ENCODE peak calls at places on chromosomes 6 and 20, in seven cellular contexts. N, B, W, P, J, O and F are unnamed samples.

GRCh38 chr6:2853766-2854393 is 12.2 kb upstream of the SERPINB1 start:
- DNase-seq in N (peak), B (peak), W (no peak), P (peak), J (peak), O (no peak), F (no peak)

GRCh38 chr6:37460805-37461204 is 27.8 kb downstream of the CMTR1 start:
- DNase-seq in N (no peak), B (no peak), W (no peak), P (no peak), J (no peak), O (no peak), F (no peak)

GRCh38 chr6:53557005-53557715 is 12.3 kb upstream of the GCLC start:
- DNase-seq in N (no peak), B (no peak), W (no peak), P (no peak), J (no peak), O (no peak), F (no peak)

GRCh38 chr6:40630046-40630445 is 42.9 kb upstream of the LRFN2 start:
- DNase-seq in N (no peak), B (no peak), W (no peak), P (peak), J (no peak), O (no peak), F (peak)

GRCh38 chr6:31293343-31293742 is 21.5 kb upstream of the HLA-C start:
- DNase-seq in N (no peak), B (no peak), W (no peak), P (peak), J (peak), O (no peak), F (no peak)

GRCh38 chr6:5126214-5126613 is 41.1 kb downstream of the PPP1R3G start:
- DNase-seq in N (no peak), B (no peak), W (no peak), P (no peak), J (peak), O (no peak), F (no peak)

GRCh38 chr6:113647158-113647889 is 209.8 kb upstream of the MARCKS start:
- DNase-seq in N (peak), B (no peak), W (no peak), P (no peak), J (no peak), O (no peak), F (no peak)

GRCh38 chr6:20907486-20908071 is 373.3 kb downstream of the CDKAL1 start:
- DNase-seq in N (no peak), B (no peak), W (no peak), P (no peak), J (no peak), O (no peak), F (no peak)

DNA sequence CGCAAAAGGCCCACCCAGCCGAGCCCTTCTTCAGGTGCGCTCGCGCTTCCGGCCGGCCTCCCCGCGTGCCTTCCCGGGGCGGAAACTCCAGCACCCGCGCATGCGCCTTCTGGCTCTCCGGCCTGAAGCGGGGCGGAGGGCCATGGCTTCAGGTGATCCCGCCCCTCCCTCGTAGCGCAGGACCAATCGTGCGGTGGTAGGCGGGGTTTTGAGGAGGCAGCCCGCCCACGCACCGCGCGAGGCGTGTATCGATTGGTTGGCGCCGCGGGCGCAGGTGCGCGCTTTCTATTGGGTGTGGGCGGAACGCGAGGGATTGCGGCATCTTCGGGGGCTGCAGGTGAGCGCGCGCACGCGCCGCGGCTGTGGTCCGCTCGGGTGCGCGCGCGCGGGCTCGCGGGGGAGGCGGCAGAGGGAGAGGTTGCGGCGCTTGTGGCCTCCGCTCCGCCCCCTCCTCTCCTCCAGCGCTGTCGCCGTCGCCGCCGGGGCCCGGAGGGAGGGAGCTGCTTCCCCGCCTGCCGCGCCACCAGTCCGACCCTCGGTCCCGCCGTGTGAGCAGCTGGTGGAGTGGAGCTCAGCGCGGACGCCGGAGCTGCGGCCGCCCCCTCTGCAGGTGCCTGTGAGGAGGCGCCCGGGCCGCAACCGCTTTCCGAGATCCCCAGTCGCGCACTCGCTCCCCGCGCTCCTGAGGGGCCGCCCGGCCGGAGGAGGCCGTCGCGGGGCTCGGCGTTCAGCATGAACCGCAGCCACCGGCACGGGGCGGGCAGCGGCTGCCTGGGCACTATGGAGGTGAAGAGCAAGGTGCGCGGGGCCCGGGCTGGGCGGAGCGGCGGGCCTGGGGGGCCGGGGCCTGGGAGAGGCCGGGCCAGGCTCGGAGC is at the start of gene PARD6B:
- DNase-seq in N (peak), B (peak), W (peak), P (peak), J (peak), O (peak), F (peak)
- H3K4me3 ChIP-seq in N (peak), B (peak), W (peak), P (peak), J (peak), O (peak), F (peak)

DNA sequence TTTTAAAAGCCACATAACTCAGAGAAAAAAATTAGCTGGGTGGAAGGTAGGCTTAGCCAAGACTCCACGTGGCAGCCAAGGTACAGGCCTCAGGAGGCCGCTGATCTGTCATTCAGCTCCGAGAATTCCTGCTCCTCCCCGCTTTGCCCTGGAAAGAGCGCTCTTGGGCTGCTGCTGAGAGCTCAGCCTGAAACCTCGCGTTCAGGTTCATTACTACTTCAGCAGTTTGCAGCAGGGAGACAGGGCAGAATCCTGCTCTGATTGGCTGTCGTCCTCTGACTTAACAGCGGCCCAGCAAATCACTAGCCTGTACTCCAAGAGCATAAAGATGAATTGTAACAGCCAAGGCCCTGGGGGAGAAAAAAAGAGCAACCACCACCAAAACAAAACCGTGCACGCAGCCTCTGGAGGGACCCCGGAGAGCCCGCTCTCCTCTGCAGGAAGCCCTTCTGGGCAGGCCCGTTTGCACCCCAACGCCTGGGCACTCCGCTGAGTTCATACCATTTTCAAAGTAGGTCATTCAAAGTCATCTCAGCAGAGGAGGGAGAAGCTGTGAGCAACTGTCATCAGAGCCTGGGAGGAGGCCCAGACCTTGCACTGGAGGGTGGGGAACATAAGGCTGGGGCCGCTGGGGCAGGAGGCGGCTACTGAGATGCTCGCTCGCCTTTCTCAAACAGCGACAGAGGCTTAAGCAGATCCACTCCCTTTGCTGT is 42.2 kb upstream of the ATXN1 start:
- DNase-seq in N (no peak), B (no peak), W (peak), P (peak), J (peak), O (peak), F (peak)
- H3K4me3 ChIP-seq in N (no peak), B (no peak), W (peak), P (peak), J (no peak), O (peak), F (no peak)

DNA sequence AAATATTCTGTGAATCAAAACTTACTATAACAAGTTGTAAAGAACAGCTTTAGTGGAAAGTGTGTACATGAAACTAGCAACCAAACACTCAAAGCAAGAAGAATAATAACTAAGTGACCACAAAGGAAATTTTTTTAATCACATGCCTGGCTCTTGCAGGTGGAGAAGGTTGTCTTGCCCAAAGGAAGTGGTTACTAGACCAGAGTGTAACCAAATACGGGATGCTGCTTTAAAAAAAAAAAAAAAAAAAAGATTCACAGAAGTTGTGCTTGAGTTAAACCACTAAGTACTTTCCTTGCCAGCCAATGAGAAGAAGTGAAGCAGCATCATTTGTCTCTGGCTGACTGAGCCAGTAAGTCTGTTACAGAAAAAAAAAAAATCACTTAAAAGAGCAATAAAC is 19.1 kb upstream of the HLA-DQB1 start:
- DNase-seq in N (peak), B (no peak), W (no peak), P (no peak), J (no peak), O (no peak), F (no peak)
- H3K4me3 ChIP-seq in N (no peak), B (no peak), W (no peak), P (no peak), J (no peak), O (no peak), F (no peak)

GRCh38 chr6:144661101-144661806 is 376.1 kb downstream of the UTRN start:
- DNase-seq in N (no peak), B (no peak), W (no peak), P (peak), J (no peak), O (peak), F (no peak)

GRCh38 chr6:144657691-144658090 is 372.6 kb downstream of the UTRN start:
- DNase-seq in N (no peak), B (no peak), W (no peak), P (no peak), J (no peak), O (no peak), F (peak)

GRCh38 chr6:144660545-144660944 is 375.4 kb downstream of the UTRN start:
- DNase-seq in N (no peak), B (no peak), W (no peak), P (no peak), J (no peak), O (peak), F (no peak)

GRCh38 chr6:144659202-144659731 is 374.1 kb downstream of the UTRN start:
- DNase-seq in N (peak), B (no peak), W (no peak), P (peak), J (peak), O (peak), F (peak)

GRCh38 chr6:144659735-144660246 is 374.7 kb downstream of the UTRN start:
- DNase-seq in N (no peak), B (no peak), W (no peak), P (no peak), J (no peak), O (peak), F (no peak)
- H3K4me3 ChIP-seq in N (no peak), B (no peak), W (no peak), P (no peak), J (no peak), O (peak), F (no peak)

DNA sequence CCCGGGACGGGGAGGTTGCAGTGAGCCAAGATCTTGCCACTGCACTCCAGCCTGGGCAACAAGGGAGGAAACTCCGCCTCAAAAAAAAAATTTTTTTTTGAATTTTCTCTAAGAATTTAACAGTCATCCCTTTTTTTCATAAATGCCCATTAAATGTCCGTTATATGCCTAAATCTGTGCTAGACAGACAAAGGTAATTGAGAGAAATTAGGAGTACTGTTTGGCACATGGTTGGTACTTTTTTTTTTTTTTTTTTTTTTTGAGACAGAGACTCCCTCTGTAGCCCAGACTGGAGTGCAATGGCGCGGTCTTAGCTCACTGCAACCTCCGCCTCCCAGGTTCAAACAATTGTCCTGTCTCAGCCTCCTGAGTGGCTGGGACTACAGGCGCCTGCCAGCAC is 1.7 kb downstream of the PCMT1 start:
- DNase-seq in N (no peak), B (no peak), W (no peak), P (no peak), J (no peak), O (no peak), F (no peak)
- H3K4me3 ChIP-seq in N (no peak), B (peak), W (no peak), P (no peak), J (no peak), O (no peak), F (no peak)

GRCh38 chr6:72941263-72941662 is 284.0 kb downstream of the KHDC1L start:
- DNase-seq in N (no peak), B (no peak), W (no peak), P (no peak), J (no peak), O (no peak), F (no peak)

GRCh38 chr6:72944660-72945059 is 280.6 kb downstream of the KHDC1L start:
- DNase-seq in N (no peak), B (no peak), W (no peak), P (no peak), J (no peak), O (no peak), F (peak)

GRCh38 chr6:72946766-72947165 is 278.5 kb downstream of the KHDC1L start:
- DNase-seq in N (no peak), B (no peak), W (no peak), P (no peak), J (peak), O (no peak), F (no peak)

GRCh38 chr6:72941751-72942150 is 283.5 kb downstream of the KHDC1L start:
- DNase-seq in N (no peak), B (no peak), W (no peak), P (no peak), J (no peak), O (no peak), F (no peak)

GRCh38 chr6:72943699-72944098 is 281.6 kb downstream of the KHDC1L start:
- DNase-seq in N (no peak), B (no peak), W (no peak), P (no peak), J (no peak), O (no peak), F (no peak)
- H3K4me3 ChIP-seq in N (no peak), B (no peak), W (no peak), P (no peak), J (no peak), O (no peak), F (no peak)